ENCODE peak calls at places on chromosomes 4 and X, in nine cellular contexts. One of them, this sample, is unnamed.

GRCh38 chr4:183783933-183784622 is 121.0 kb upstream of the STOX2 start:
- DNase-seq in foreskin fibroblast: peak; percentile 2
- DNase-seq in astrocyte: no peak
- DNase-seq in NCI-H774: no peak
- DNase-seq in stimulated activated naive B cell treated with anti-CD40 and anti-IgM and Interleukin-4, amounts not matched to agents 10 μg/mL and 1 μg/mL and 100 μg/mL, for 72 hours: no peak
- DNase-seq in choroid plexus epithelial cell: peak; percentile 31
- DNase-seq in Peyer's patch: no peak
- DNase-seq in T-cell: no peak
- DNase-seq in GM12865: no peak
- DNase-seq in this sample: no peak

GRCh38 chrX:13432776-13433605 is 113.1 kb upstream of the ATXN3L start:
- DNase-seq in foreskin fibroblast: peak; percentile 69
- DNase-seq in astrocyte: peak; percentile 90
- DNase-seq in NCI-H774: no peak
- DNase-seq in stimulated activated naive B cell treated with anti-CD40 and anti-IgM and Interleukin-4, amounts not matched to agents 10 μg/mL and 1 μg/mL and 100 μg/mL, for 72 hours: no peak
- DNase-seq in choroid plexus epithelial cell: peak; percentile 81
- DNase-seq in Peyer's patch: no peak
- DNase-seq in T-cell: no peak
- DNase-seq in GM12865: no peak
- DNase-seq in this sample: no peak

GRCh38 chrX:36626898-36627297 is 381.3 kb upstream of the FAM47C start:
- DNase-seq in foreskin fibroblast: no peak
- DNase-seq in astrocyte: no peak
- DNase-seq in NCI-H774: no peak
- DNase-seq in stimulated activated naive B cell treated with anti-CD40 and anti-IgM and Interleukin-4, amounts not matched to agents 10 μg/mL and 1 μg/mL and 100 μg/mL, for 72 hours: no peak
- DNase-seq in choroid plexus epithelial cell: no peak
- DNase-seq in Peyer's patch: no peak
- DNase-seq in T-cell: no peak
- DNase-seq in GM12865: no peak
- DNase-seq in this sample: no peak

GRCh38 chrX:131746491-131746968 is 202.7 kb downstream of the OR13H1 start:
- DNase-seq in foreskin fibroblast: no peak
- DNase-seq in astrocyte: peak; percentile 57
- DNase-seq in NCI-H774: peak; percentile 91
- DNase-seq in stimulated activated naive B cell treated with anti-CD40 and anti-IgM and Interleukin-4, amounts not matched to agents 10 μg/mL and 1 μg/mL and 100 μg/mL, for 72 hours: peak; percentile 74
- DNase-seq in choroid plexus epithelial cell: no peak
- DNase-seq in Peyer's patch: no peak
- DNase-seq in T-cell: peak; percentile 69
- DNase-seq in GM12865: peak; percentile 36
- DNase-seq in this sample: peak; percentile 81

GRCh38 chr4:145486603-145487002 is 5.0 kb downstream of the SMAD1 start:
- DNase-seq in foreskin fibroblast: no peak
- DNase-seq in astrocyte: no peak
- DNase-seq in NCI-H774: no peak
- DNase-seq in stimulated activated naive B cell treated with anti-CD40 and anti-IgM and Interleukin-4, amounts not matched to agents 10 μg/mL and 1 μg/mL and 100 μg/mL, for 72 hours: no peak
- DNase-seq in choroid plexus epithelial cell: no peak
- DNase-seq in Peyer's patch: no peak
- DNase-seq in T-cell: no peak
- DNase-seq in GM12865: no peak
- DNase-seq in this sample: no peak

GRCh38 chrX:8783100-8784098 is 17.8 kb downstream of the FAM9A start:
- DNase-seq in foreskin fibroblast: no peak
- DNase-seq in astrocyte: no peak
- DNase-seq in NCI-H774: no peak
- DNase-seq in stimulated activated naive B cell treated with anti-CD40 and anti-IgM and Interleukin-4, amounts not matched to agents 10 μg/mL and 1 μg/mL and 100 μg/mL, for 72 hours: peak; percentile 15
- DNase-seq in choroid plexus epithelial cell: peak; percentile 12
- DNase-seq in Peyer's patch: no peak
- DNase-seq in T-cell: peak; percentile 16
- DNase-seq in GM12865: peak; percentile 42
- DNase-seq in this sample: no peak

GRCh38 chrX:155105919-155106318 is 34.6 kb downstream of the BRCC3 start:
- DNase-seq in foreskin fibroblast: no peak
- DNase-seq in astrocyte: no peak
- DNase-seq in NCI-H774: no peak
- DNase-seq in stimulated activated naive B cell treated with anti-CD40 and anti-IgM and Interleukin-4, amounts not matched to agents 10 μg/mL and 1 μg/mL and 100 μg/mL, for 72 hours: no peak
- DNase-seq in choroid plexus epithelial cell: no peak
- DNase-seq in Peyer's patch: no peak
- DNase-seq in T-cell: no peak
- DNase-seq in GM12865: no peak
- DNase-seq in this sample: no peak

GRCh38 chrX:338836-339400 is 20.3 kb upstream of the GTPBP6 start:
- DNase-seq in foreskin fibroblast: no peak
- DNase-seq in astrocyte: no peak
- DNase-seq in NCI-H774: no peak
- DNase-seq in stimulated activated naive B cell treated with anti-CD40 and anti-IgM and Interleukin-4, amounts not matched to agents 10 μg/mL and 1 μg/mL and 100 μg/mL, for 72 hours: no peak
- DNase-seq in choroid plexus epithelial cell: no peak
- DNase-seq in Peyer's patch: no peak
- DNase-seq in T-cell: no peak
- DNase-seq in GM12865: no peak
- DNase-seq in this sample: no peak

GRCh38 chr4:84648185-84648584 is 65.3 kb downstream of the CDS1 start:
- DNase-seq in foreskin fibroblast: no peak
- DNase-seq in astrocyte: no peak
- DNase-seq in NCI-H774: no peak
- DNase-seq in stimulated activated naive B cell treated with anti-CD40 and anti-IgM and Interleukin-4, amounts not matched to agents 10 μg/mL and 1 μg/mL and 100 μg/mL, for 72 hours: no peak
- DNase-seq in choroid plexus epithelial cell: no peak
- DNase-seq in Peyer's patch: no peak
- DNase-seq in T-cell: no peak
- DNase-seq in GM12865: no peak
- DNase-seq in this sample: no peak

GRCh38 chr4:5589495-5589894 is 118.9 kb downstream of the EVC2 start:
- DNase-seq in foreskin fibroblast: no peak
- DNase-seq in astrocyte: no peak
- DNase-seq in NCI-H774: no peak
- DNase-seq in stimulated activated naive B cell treated with anti-CD40 and anti-IgM and Interleukin-4, amounts not matched to agents 10 μg/mL and 1 μg/mL and 100 μg/mL, for 72 hours: no peak
- DNase-seq in choroid plexus epithelial cell: no peak
- DNase-seq in Peyer's patch: no peak
- DNase-seq in T-cell: no peak
- DNase-seq in GM12865: no peak
- DNase-seq in this sample: no peak

GRCh38 chr4:126582737-126583136 is 1050.0 kb upstream of the INTU start:
- DNase-seq in foreskin fibroblast: no peak
- DNase-seq in astrocyte: no peak
- DNase-seq in NCI-H774: no peak
- DNase-seq in stimulated activated naive B cell treated with anti-CD40 and anti-IgM and Interleukin-4, amounts not matched to agents 10 μg/mL and 1 μg/mL and 100 μg/mL, for 72 hours: no peak
- DNase-seq in choroid plexus epithelial cell: peak; percentile 23
- DNase-seq in Peyer's patch: no peak
- DNase-seq in T-cell: no peak
- DNase-seq in GM12865: peak; percentile 2
- DNase-seq in this sample: no peak

GRCh38 chr4:76867880-76868655 is 29.9 kb downstream of the SOWAHB start:
- DNase-seq in foreskin fibroblast: no peak
- DNase-seq in astrocyte: no peak
- DNase-seq in NCI-H774: no peak
- DNase-seq in stimulated activated naive B cell treated with anti-CD40 and anti-IgM and Interleukin-4, amounts not matched to agents 10 μg/mL and 1 μg/mL and 100 μg/mL, for 72 hours: no peak
- DNase-seq in choroid plexus epithelial cell: no peak
- DNase-seq in Peyer's patch: peak; percentile 86
- DNase-seq in T-cell: no peak
- DNase-seq in GM12865: no peak
- DNase-seq in this sample: no peak

GRCh38 chr4:158008551-158009218 is 164.1 kb downstream of the GASK1B start:
- DNase-seq in foreskin fibroblast: no peak
- DNase-seq in astrocyte: peak; percentile 86
- DNase-seq in NCI-H774: no peak
- DNase-seq in stimulated activated naive B cell treated with anti-CD40 and anti-IgM and Interleukin-4, amounts not matched to agents 10 μg/mL and 1 μg/mL and 100 μg/mL, for 72 hours: no peak
- DNase-seq in choroid plexus epithelial cell: peak; percentile 84
- DNase-seq in Peyer's patch: no peak
- DNase-seq in T-cell: no peak
- DNase-seq in GM12865: no peak
- DNase-seq in this sample: no peak

GRCh38 chrX:24025741-24026402 is 1.1 kb downstream of the KLHL15 start:
- DNase-seq in foreskin fibroblast: peak; percentile 41
- DNase-seq in astrocyte: peak; percentile 66
- DNase-seq in NCI-H774: peak; percentile 4
- DNase-seq in stimulated activated naive B cell treated with anti-CD40 and anti-IgM and Interleukin-4, amounts not matched to agents 10 μg/mL and 1 μg/mL and 100 μg/mL, for 72 hours: no peak
- DNase-seq in choroid plexus epithelial cell: peak; percentile 75
- DNase-seq in Peyer's patch: no peak
- DNase-seq in T-cell: no peak
- DNase-seq in GM12865: peak; percentile 47
- DNase-seq in this sample: no peak

GRCh38 chr4:93834371-93835066 is 6.0 kb downstream of the ATOH1 start:
- DNase-seq in foreskin fibroblast: no peak
- DNase-seq in astrocyte: no peak
- DNase-seq in NCI-H774: no peak
- DNase-seq in stimulated activated naive B cell treated with anti-CD40 and anti-IgM and Interleukin-4, amounts not matched to agents 10 μg/mL and 1 μg/mL and 100 μg/mL, for 72 hours: no peak
- DNase-seq in choroid plexus epithelial cell: no peak
- DNase-seq in Peyer's patch: no peak
- DNase-seq in T-cell: no peak
- DNase-seq in GM12865: no peak
- DNase-seq in this sample: no peak

GRCh38 chr4:38501698-38502097 is 162.3 kb upstream of the KLF3 start:
- DNase-seq in foreskin fibroblast: no peak
- DNase-seq in astrocyte: no peak
- DNase-seq in NCI-H774: no peak
- DNase-seq in stimulated activated naive B cell treated with anti-CD40 and anti-IgM and Interleukin-4, amounts not matched to agents 10 μg/mL and 1 μg/mL and 100 μg/mL, for 72 hours: no peak
- DNase-seq in choroid plexus epithelial cell: no peak
- DNase-seq in Peyer's patch: no peak
- DNase-seq in T-cell: no peak
- DNase-seq in GM12865: no peak
- DNase-seq in this sample: no peak

GRCh38 chr4:81650871-81651270 is 179.2 kb upstream of the RASGEF1B start:
- DNase-seq in foreskin fibroblast: no peak
- DNase-seq in astrocyte: peak; percentile 8
- DNase-seq in NCI-H774: peak; percentile 71
- DNase-seq in stimulated activated naive B cell treated with anti-CD40 and anti-IgM and Interleukin-4, amounts not matched to agents 10 μg/mL and 1 μg/mL and 100 μg/mL, for 72 hours: no peak
- DNase-seq in choroid plexus epithelial cell: peak; percentile 14
- DNase-seq in Peyer's patch: no peak
- DNase-seq in T-cell: no peak
- DNase-seq in GM12865: no peak
- DNase-seq in this sample: no peak

GRCh38 chr4:38310446-38311043 is 350.3 kb downstream of the PTTG2 start:
- DNase-seq in foreskin fibroblast: no peak
- DNase-seq in astrocyte: peak; percentile 51
- DNase-seq in NCI-H774: no peak
- DNase-seq in stimulated activated naive B cell treated with anti-CD40 and anti-IgM and Interleukin-4, amounts not matched to agents 10 μg/mL and 1 μg/mL and 100 μg/mL, for 72 hours: peak; percentile 77
- DNase-seq in choroid plexus epithelial cell: no peak
- DNase-seq in Peyer's patch: no peak
- DNase-seq in T-cell: peak; percentile 27
- DNase-seq in GM12865: peak; percentile 97
- DNase-seq in this sample: peak; percentile 83

GRCh38 chr4:89397464-89397863 is 89.9 kb upstream of the GPRIN3 start:
- DNase-seq in foreskin fibroblast: no peak
- DNase-seq in astrocyte: peak; percentile 36
- DNase-seq in NCI-H774: no peak
- DNase-seq in stimulated activated naive B cell treated with anti-CD40 and anti-IgM and Interleukin-4, amounts not matched to agents 10 μg/mL and 1 μg/mL and 100 μg/mL, for 72 hours: no peak
- DNase-seq in choroid plexus epithelial cell: no peak
- DNase-seq in Peyer's patch: no peak
- DNase-seq in T-cell: no peak
- DNase-seq in GM12865: no peak
- DNase-seq in this sample: no peak

GRCh38 chrX:148872881-148873280 is 372.5 kb downstream of the AFF2 start:
- DNase-seq in foreskin fibroblast: no peak
- DNase-seq in astrocyte: no peak
- DNase-seq in NCI-H774: no peak
- DNase-seq in stimulated activated naive B cell treated with anti-CD40 and anti-IgM and Interleukin-4, amounts not matched to agents 10 μg/mL and 1 μg/mL and 100 μg/mL, for 72 hours: no peak
- DNase-seq in choroid plexus epithelial cell: no peak
- DNase-seq in Peyer's patch: no peak
- DNase-seq in T-cell: no peak
- DNase-seq in GM12865: no peak
- DNase-seq in this sample: no peak

GRCh38 chr4:20916106-20916505 is 215.8 kb downstream of the PACRGL start:
- DNase-seq in foreskin fibroblast: no peak
- DNase-seq in astrocyte: peak; percentile 0
- DNase-seq in NCI-H774: no peak
- DNase-seq in stimulated activated naive B cell treated with anti-CD40 and anti-IgM and Interleukin-4, amounts not matched to agents 10 μg/mL and 1 μg/mL and 100 μg/mL, for 72 hours: no peak
- DNase-seq in choroid plexus epithelial cell: no peak
- DNase-seq in Peyer's patch: no peak
- DNase-seq in T-cell: no peak
- DNase-seq in GM12865: no peak
- DNase-seq in this sample: peak; percentile 4

GRCh38 chrX:12948495-12948894 is 26.4 kb upstream of the TMSB4X start:
- DNase-seq in foreskin fibroblast: no peak
- DNase-seq in astrocyte: no peak
- DNase-seq in NCI-H774: no peak
- DNase-seq in stimulated activated naive B cell treated with anti-CD40 and anti-IgM and Interleukin-4, amounts not matched to agents 10 μg/mL and 1 μg/mL and 100 μg/mL, for 72 hours: no peak
- DNase-seq in choroid plexus epithelial cell: no peak
- DNase-seq in Peyer's patch: no peak
- DNase-seq in T-cell: no peak
- DNase-seq in GM12865: no peak
- DNase-seq in this sample: no peak

GRCh38 chrX:86935988-86936387 is 581.6 kb upstream of the KLHL4 start:
- DNase-seq in foreskin fibroblast: no peak
- DNase-seq in astrocyte: no peak
- DNase-seq in NCI-H774: no peak
- DNase-seq in stimulated activated naive B cell treated with anti-CD40 and anti-IgM and Interleukin-4, amounts not matched to agents 10 μg/mL and 1 μg/mL and 100 μg/mL, for 72 hours: no peak
- DNase-seq in choroid plexus epithelial cell: no peak
- DNase-seq in Peyer's patch: no peak
- DNase-seq in T-cell: no peak
- DNase-seq in GM12865: no peak
- DNase-seq in this sample: no peak

GRCh38 chr4:20490734-20491133 is 209.5 kb upstream of the PACRGL start:
- DNase-seq in foreskin fibroblast: no peak
- DNase-seq in astrocyte: no peak
- DNase-seq in NCI-H774: no peak
- DNase-seq in stimulated activated naive B cell treated with anti-CD40 and anti-IgM and Interleukin-4, amounts not matched to agents 10 μg/mL and 1 μg/mL and 100 μg/mL, for 72 hours: no peak
- DNase-seq in choroid plexus epithelial cell: no peak
- DNase-seq in Peyer's patch: no peak
- DNase-seq in T-cell: no peak
- DNase-seq in GM12865: no peak
- DNase-seq in this sample: no peak

GRCh38 chr4:114598191-114599121 is at the start of gene UGT8:
- DNase-seq in foreskin fibroblast: peak; percentile 13
- DNase-seq in astrocyte: peak; percentile 12
- DNase-seq in NCI-H774: peak; percentile 67
- DNase-seq in stimulated activated naive B cell treated with anti-CD40 and anti-IgM and Interleukin-4, amounts not matched to agents 10 μg/mL and 1 μg/mL and 100 μg/mL, for 72 hours: peak; percentile 80
- DNase-seq in choroid plexus epithelial cell: peak; percentile 14
- DNase-seq in Peyer's patch: peak; percentile 95
- DNase-seq in T-cell: no peak
- DNase-seq in GM12865: peak; percentile 86
- DNase-seq in this sample: no peak

GRCh38 chrX:11553594-11553993 is 112.1 kb downstream of the ARHGAP6 start:
- DNase-seq in foreskin fibroblast: no peak
- DNase-seq in astrocyte: no peak
- DNase-seq in NCI-H774: no peak
- DNase-seq in stimulated activated naive B cell treated with anti-CD40 and anti-IgM and Interleukin-4, amounts not matched to agents 10 μg/mL and 1 μg/mL and 100 μg/mL, for 72 hours: no peak
- DNase-seq in choroid plexus epithelial cell: no peak
- DNase-seq in Peyer's patch: no peak
- DNase-seq in T-cell: no peak
- DNase-seq in GM12865: no peak
- DNase-seq in this sample: no peak

GRCh38 chrX:107775734-107776511 is at the start of gene TSC22D3:
- DNase-seq in foreskin fibroblast: peak; percentile 63
- DNase-seq in astrocyte: peak; percentile 31
- DNase-seq in NCI-H774: peak; percentile 2
- DNase-seq in stimulated activated naive B cell treated with anti-CD40 and anti-IgM and Interleukin-4, amounts not matched to agents 10 μg/mL and 1 μg/mL and 100 μg/mL, for 72 hours: peak; percentile 26
- DNase-seq in choroid plexus epithelial cell: peak; percentile 66
- DNase-seq in Peyer's patch: peak; percentile 83
- DNase-seq in T-cell: peak; percentile 14
- DNase-seq in GM12865: peak; percentile 60
- DNase-seq in this sample: peak; percentile 47

GRCh38 chr4:88522702-88523324 is 763 bp downstream of the PYURF start:
- DNase-seq in foreskin fibroblast: no peak
- DNase-seq in astrocyte: no peak
- DNase-seq in NCI-H774: no peak
- DNase-seq in stimulated activated naive B cell treated with anti-CD40 and anti-IgM and Interleukin-4, amounts not matched to agents 10 μg/mL and 1 μg/mL and 100 μg/mL, for 72 hours: no peak
- DNase-seq in choroid plexus epithelial cell: peak; percentile 36
- DNase-seq in Peyer's patch: peak; percentile 54
- DNase-seq in T-cell: no peak
- DNase-seq in GM12865: peak; percentile 55
- DNase-seq in this sample: peak; percentile 13

GRCh38 chr4:148514041-148514440 is 71.8 kb upstream of the NR3C2 start:
- DNase-seq in foreskin fibroblast: no peak
- DNase-seq in astrocyte: peak; percentile 25
- DNase-seq in NCI-H774: no peak
- DNase-seq in stimulated activated naive B cell treated with anti-CD40 and anti-IgM and Interleukin-4, amounts not matched to agents 10 μg/mL and 1 μg/mL and 100 μg/mL, for 72 hours: no peak
- DNase-seq in choroid plexus epithelial cell: no peak
- DNase-seq in Peyer's patch: no peak
- DNase-seq in T-cell: no peak
- DNase-seq in GM12865: no peak
- DNase-seq in this sample: no peak

GRCh38 chrX:47068720-47069119 is 9.5 kb upstream of the RGN start:
- DNase-seq in foreskin fibroblast: no peak
- DNase-seq in astrocyte: no peak
- DNase-seq in NCI-H774: no peak
- DNase-seq in stimulated activated naive B cell treated with anti-CD40 and anti-IgM and Interleukin-4, amounts not matched to agents 10 μg/mL and 1 μg/mL and 100 μg/mL, for 72 hours: no peak
- DNase-seq in choroid plexus epithelial cell: no peak
- DNase-seq in Peyer's patch: no peak
- DNase-seq in T-cell: no peak
- DNase-seq in GM12865: no peak
- DNase-seq in this sample: no peak

GRCh38 chr4:127506283-127506682 is 126.5 kb upstream of the INTU start:
- DNase-seq in foreskin fibroblast: no peak
- DNase-seq in astrocyte: no peak
- DNase-seq in NCI-H774: no peak
- DNase-seq in stimulated activated naive B cell treated with anti-CD40 and anti-IgM and Interleukin-4, amounts not matched to agents 10 μg/mL and 1 μg/mL and 100 μg/mL, for 72 hours: no peak
- DNase-seq in choroid plexus epithelial cell: no peak
- DNase-seq in Peyer's patch: no peak
- DNase-seq in T-cell: no peak
- DNase-seq in GM12865: no peak
- DNase-seq in this sample: no peak

This sample was measured in naive thymus-derived CD4-positive, alpha-beta T cell.